ENCODE peak calls at places on chromosomes 11 and 22, in six cellular contexts. One of them, this sample, is unnamed.

GRCh38 chr11:64148200-64148916 is 17.6 kb downstream of the MACROD1 start:
- DNase-seq in HuH-7: peak
- DNase-seq in ACHN: peak
- DNase-seq in A172: peak
- DNase-seq in fibroblast of lung: peak
- DNase-seq in kidney: peak
- DNase-seq in this sample: no peak

GRCh38 chr11:70616317-70616716 is 218.0 kb downstream of the CTTN start:
- DNase-seq in HuH-7: no peak
- DNase-seq in ACHN: no peak
- DNase-seq in A172: no peak
- DNase-seq in fibroblast of lung: no peak
- DNase-seq in kidney: no peak
- DNase-seq in this sample: no peak

GRCh38 chr11:68379216-68379615 is 66.8 kb downstream of the LRP5 start:
- DNase-seq in HuH-7: no peak
- DNase-seq in ACHN: no peak
- DNase-seq in A172: no peak
- DNase-seq in fibroblast of lung: no peak
- DNase-seq in kidney: no peak
- DNase-seq in this sample: no peak

GRCh38 chr11:72162891-72163492 is 27.5 kb downstream of the FOLR3 start:
- DNase-seq in HuH-7: no peak
- DNase-seq in ACHN: no peak
- DNase-seq in A172: no peak
- DNase-seq in fibroblast of lung: no peak
- DNase-seq in kidney: no peak
- DNase-seq in this sample: no peak

GRCh38 chr11:27211370-27212127 is 151.5 kb downstream of the CCDC34 start:
- DNase-seq in HuH-7: peak
- DNase-seq in ACHN: peak
- DNase-seq in A172: no peak
- DNase-seq in fibroblast of lung: no peak
- DNase-seq in kidney: no peak
- DNase-seq in this sample: no peak

GRCh38 chr11:13169709-13170108 is 107.9 kb upstream of the BMAL1 start:
- DNase-seq in HuH-7: no peak
- DNase-seq in ACHN: peak
- DNase-seq in A172: peak
- DNase-seq in fibroblast of lung: peak
- DNase-seq in kidney: no peak
- DNase-seq in this sample: peak

GRCh38 chr22:35400335-35400680 is 368 bp downstream of the MCM5 start:
- DNase-seq in HuH-7: no peak
- DNase-seq in ACHN: no peak
- DNase-seq in A172: no peak
- DNase-seq in fibroblast of lung: no peak
- DNase-seq in kidney: peak
- DNase-seq in this sample: no peak

GRCh38 chr22:42773161-42773560 is 52.5 kb upstream of the A4GALT start:
- DNase-seq in HuH-7: no peak
- DNase-seq in ACHN: no peak
- DNase-seq in A172: no peak
- DNase-seq in fibroblast of lung: no peak
- DNase-seq in kidney: no peak
- DNase-seq in this sample: no peak

GRCh38 chr11:64372802-64373597 is 14.0 kb downstream of the RPS6KA4 start:
- DNase-seq in HuH-7: peak
- DNase-seq in ACHN: no peak
- DNase-seq in A172: no peak
- DNase-seq in fibroblast of lung: no peak
- DNase-seq in kidney: peak
- DNase-seq in this sample: no peak

GRCh38 chr22:17343766-17344165 is 25.5 kb upstream of the CECR2 start:
- DNase-seq in HuH-7: no peak
- DNase-seq in ACHN: no peak
- DNase-seq in A172: no peak
- DNase-seq in fibroblast of lung: no peak
- DNase-seq in kidney: no peak
- DNase-seq in this sample: no peak

GRCh38 chr11:119729581-119730346 is 764 bp upstream of the NECTIN1 start:
- DNase-seq in HuH-7: no peak
- DNase-seq in ACHN: peak
- DNase-seq in A172: peak
- DNase-seq in fibroblast of lung: peak
- DNase-seq in kidney: peak
- DNase-seq in this sample: peak

GRCh38 chr11:102110761-102111010 is 439 bp downstream of the YAP1 start:
- DNase-seq in HuH-7: no peak
- DNase-seq in ACHN: no peak
- DNase-seq in A172: no peak
- DNase-seq in fibroblast of lung: no peak
- DNase-seq in kidney: peak
- DNase-seq in this sample: no peak

GRCh38 chr11:110168404-110168803 is 75.2 kb downstream of the ZC3H12C start:
- DNase-seq in HuH-7: no peak
- DNase-seq in ACHN: peak
- DNase-seq in A172: no peak
- DNase-seq in fibroblast of lung: no peak
- DNase-seq in kidney: no peak
- DNase-seq in this sample: no peak

GRCh38 chr11:127789887-127790286 is 789.3 kb upstream of the KIRREL3 start:
- DNase-seq in HuH-7: peak
- DNase-seq in ACHN: peak
- DNase-seq in A172: peak
- DNase-seq in fibroblast of lung: no peak
- DNase-seq in kidney: no peak
- DNase-seq in this sample: no peak

GRCh38 chr11:46202149-46202548 is 75.3 kb upstream of the CREB3L1 start:
- DNase-seq in HuH-7: no peak
- DNase-seq in ACHN: no peak
- DNase-seq in A172: no peak
- DNase-seq in fibroblast of lung: no peak
- DNase-seq in kidney: no peak
- DNase-seq in this sample: no peak

GRCh38 chr11:1825039-1825740 is 9.6 kb upstream of the SYT8 start:
- DNase-seq in HuH-7: peak
- DNase-seq in ACHN: no peak
- DNase-seq in A172: no peak
- DNase-seq in fibroblast of lung: no peak
- DNase-seq in kidney: peak
- DNase-seq in this sample: no peak

GRCh38 chr11:4454031-4454430 is 4.9 kb downstream of the OR52K2 start:
- DNase-seq in HuH-7: no peak
- DNase-seq in ACHN: no peak
- DNase-seq in A172: no peak
- DNase-seq in fibroblast of lung: peak
- DNase-seq in kidney: no peak
- DNase-seq in this sample: peak

GRCh38 chr11:73956876-73957653 is 6.2 kb downstream of the DNAJB13 start:
- DNase-seq in HuH-7: no peak
- DNase-seq in ACHN: no peak
- DNase-seq in A172: no peak
- DNase-seq in fibroblast of lung: no peak
- DNase-seq in kidney: peak
- DNase-seq in this sample: no peak

GRCh38 chr22:27635852-27636251 is 165.7 kb downstream of the MN1 start:
- DNase-seq in HuH-7: no peak
- DNase-seq in ACHN: no peak
- DNase-seq in A172: no peak
- DNase-seq in fibroblast of lung: no peak
- DNase-seq in kidney: no peak
- DNase-seq in this sample: no peak

GRCh38 chr11:121829159-121829643 is 286.8 kb downstream of the BLID start:
- DNase-seq in HuH-7: no peak
- DNase-seq in ACHN: no peak
- DNase-seq in A172: peak
- DNase-seq in fibroblast of lung: peak
- DNase-seq in kidney: no peak
- DNase-seq in this sample: peak

GRCh38 chr11:18791175-18792065 is at the start of gene PTPN5:
- DNase-seq in HuH-7: no peak
- DNase-seq in ACHN: no peak
- DNase-seq in A172: no peak
- DNase-seq in fibroblast of lung: no peak
- DNase-seq in kidney: no peak
- DNase-seq in this sample: no peak

GRCh38 chr11:16790484-16791240 is 52.2 kb downstream of the C11orf58 start:
- DNase-seq in HuH-7: no peak
- DNase-seq in ACHN: no peak
- DNase-seq in A172: no peak
- DNase-seq in fibroblast of lung: no peak
- DNase-seq in kidney: no peak
- DNase-seq in this sample: no peak

GRCh38 chr11:133993921-133994320 is 37.2 kb upstream of the IGSF9B start:
- DNase-seq in HuH-7: no peak
- DNase-seq in ACHN: no peak
- DNase-seq in A172: no peak
- DNase-seq in fibroblast of lung: no peak
- DNase-seq in kidney: no peak
- DNase-seq in this sample: no peak

GRCh38 chr11:120133216-120134105 is 4.5 kb downstream of the TRIM29 start:
- DNase-seq in HuH-7: no peak
- DNase-seq in ACHN: no peak
- DNase-seq in A172: no peak
- DNase-seq in fibroblast of lung: no peak
- DNase-seq in kidney: peak
- DNase-seq in this sample: no peak

GRCh38 chr22:42747701-42748513 is 27.2 kb upstream of the A4GALT start:
- DNase-seq in HuH-7: no peak
- DNase-seq in ACHN: no peak
- DNase-seq in A172: peak
- DNase-seq in fibroblast of lung: peak
- DNase-seq in kidney: no peak
- DNase-seq in this sample: peak

GRCh38 chr22:38572065-38572464 is 2.1 kb upstream of the DMC1 start:
- DNase-seq in HuH-7: peak
- DNase-seq in ACHN: peak
- DNase-seq in A172: peak
- DNase-seq in fibroblast of lung: peak
- DNase-seq in kidney: no peak
- DNase-seq in this sample: no peak

GRCh38 chr11:47177229-47177845 is 658 bp upstream of the ARFGAP2 start:
- DNase-seq in HuH-7: peak
- DNase-seq in ACHN: peak
- DNase-seq in A172: peak
- DNase-seq in fibroblast of lung: peak
- DNase-seq in kidney: no peak
- DNase-seq in this sample: peak

GRCh38 chr11:93236741-93237675 is 39.2 kb upstream of the SLC36A4 start:
- DNase-seq in HuH-7: peak
- DNase-seq in ACHN: peak
- DNase-seq in A172: peak
- DNase-seq in fibroblast of lung: peak
- DNase-seq in kidney: no peak
- DNase-seq in this sample: no peak

GRCh38 chr22:22605074-22605404 is 39.4 kb upstream of the GGTLC2 start:
- DNase-seq in HuH-7: no peak
- DNase-seq in ACHN: no peak
- DNase-seq in A172: no peak
- DNase-seq in fibroblast of lung: no peak
- DNase-seq in kidney: no peak
- DNase-seq in this sample: no peak

GRCh38 chr22:35312198-35313059 is 12.7 kb downstream of the TOM1 start:
- DNase-seq in HuH-7: no peak
- DNase-seq in ACHN: peak
- DNase-seq in A172: peak
- DNase-seq in fibroblast of lung: peak
- DNase-seq in kidney: no peak
- DNase-seq in this sample: peak

GRCh38 chr11:75342966-75343870 is 8.2 kb downstream of the ARRB1 start:
- DNase-seq in HuH-7: no peak
- DNase-seq in ACHN: no peak
- DNase-seq in A172: peak
- DNase-seq in fibroblast of lung: peak
- DNase-seq in kidney: peak
- DNase-seq in this sample: no peak

GRCh38 chr11:116871248-116871647 is 33.8 kb upstream of the APOA1 start:
- DNase-seq in HuH-7: no peak
- DNase-seq in ACHN: no peak
- DNase-seq in A172: peak
- DNase-seq in fibroblast of lung: peak
- DNase-seq in kidney: no peak
- DNase-seq in this sample: peak

GRCh38 chr11:8641332-8641731 is 41.1 kb downstream of the TRIM66 start:
- DNase-seq in HuH-7: no peak
- DNase-seq in ACHN: no peak
- DNase-seq in A172: no peak
- DNase-seq in fibroblast of lung: no peak
- DNase-seq in kidney: no peak
- DNase-seq in this sample: no peak

GRCh38 chr11:62732830-62733229 is 4.5 kb downstream of the TTC9C start:
- DNase-seq in HuH-7: no peak
- DNase-seq in ACHN: no peak
- DNase-seq in A172: no peak
- DNase-seq in fibroblast of lung: peak
- DNase-seq in kidney: no peak
- DNase-seq in this sample: no peak

GRCh38 chr22:27879923-27880322 is 39.1 kb downstream of the PITPNB start:
- DNase-seq in HuH-7: peak
- DNase-seq in ACHN: peak
- DNase-seq in A172: peak
- DNase-seq in fibroblast of lung: peak
- DNase-seq in kidney: no peak
- DNase-seq in this sample: no peak

GRCh38 chr11:9716275-9717039 is 52.6 kb downstream of the SWAP70 start:
- DNase-seq in HuH-7: no peak
- DNase-seq in ACHN: no peak
- DNase-seq in A172: peak
- DNase-seq in fibroblast of lung: peak
- DNase-seq in kidney: no peak
- DNase-seq in this sample: peak

This sample was measured in foreskin keratinocyte.